ENCODE peak calls at places on chromosomes 6 and 20, in four cellular contexts. One of them, this sample, is unnamed.

GRCh38 chr20:48329676-48330644 is 497.8 kb downstream of the PREX1 start:
- DNase-seq in heart left ventricle: no peak
- DNase-seq in esophagus squamous epithelium: no peak
- DNase-seq in tibial nerve: no peak
- DNase-seq in this sample: no peak

GRCh38 chr20:49310695-49311094 is 32.8 kb upstream of the ZNFX1 start:
- DNase-seq in tibial nerve: no peak
- DNase-seq in heart left ventricle: no peak
- DNase-seq in esophagus squamous epithelium: no peak
- DNase-seq in this sample: no peak

GRCh38 chr6:107769053-107769658 is 55.0 kb downstream of the SCML4 start:
- DNase-seq in esophagus squamous epithelium: no peak
- DNase-seq in heart left ventricle: no peak
- DNase-seq in tibial nerve: no peak
- DNase-seq in this sample: no peak

GRCh38 chr6:167824591-167825041 is 2.1 kb upstream of the AFDN start:
- DNase-seq in heart left ventricle: no peak
- DNase-seq in esophagus squamous epithelium: no peak
- DNase-seq in tibial nerve: no peak
- DNase-seq in this sample: no peak

GRCh38 chr6:51349866-51350265 is 531.2 kb downstream of the TFAP2B start:
- DNase-seq in tibial nerve: no peak
- DNase-seq in esophagus squamous epithelium: no peak
- DNase-seq in heart left ventricle: no peak
- DNase-seq in this sample: no peak

GRCh38 chr6:110738899-110739365 is 76.3 kb downstream of the CDK19 start:
- DNase-seq in tibial nerve: no peak
- DNase-seq in esophagus squamous epithelium: no peak
- DNase-seq in heart left ventricle: no peak
- DNase-seq in this sample: peak

GRCh38 chr20:53386186-53386681 is 207.4 kb downstream of the ZNF217 start:
- DNase-seq in heart left ventricle: no peak
- DNase-seq in esophagus squamous epithelium: no peak
- DNase-seq in tibial nerve: no peak
- DNase-seq in this sample: no peak

GRCh38 chr6:4316867-4317400 is 181.6 kb upstream of the ECI2 start:
- DNase-seq in tibial nerve: no peak
- DNase-seq in esophagus squamous epithelium: no peak
- DNase-seq in heart left ventricle: peak
- DNase-seq in this sample: peak

GRCh38 chr6:28673800-28674671 is 148.4 kb downstream of the GPX5 start:
- DNase-seq in tibial nerve: no peak
- DNase-seq in esophagus squamous epithelium: no peak
- DNase-seq in heart left ventricle: no peak
- DNase-seq in this sample: no peak

GRCh38 chr6:74940211-74940610 is 265.6 kb downstream of the COL12A1 start:
- DNase-seq in esophagus squamous epithelium: no peak
- DNase-seq in tibial nerve: no peak
- DNase-seq in heart left ventricle: no peak
- DNase-seq in this sample: no peak

GRCh38 chr6:74942130-74942529 is 263.7 kb downstream of the COL12A1 start:
- DNase-seq in tibial nerve: no peak
- DNase-seq in esophagus squamous epithelium: no peak
- DNase-seq in heart left ventricle: no peak
- DNase-seq in this sample: no peak

GRCh38 chr6:74936886-74937285 is 269.0 kb downstream of the COL12A1 start:
- DNase-seq in esophagus squamous epithelium: no peak
- DNase-seq in tibial nerve: no peak
- DNase-seq in heart left ventricle: no peak
- DNase-seq in this sample: no peak

DNA sequence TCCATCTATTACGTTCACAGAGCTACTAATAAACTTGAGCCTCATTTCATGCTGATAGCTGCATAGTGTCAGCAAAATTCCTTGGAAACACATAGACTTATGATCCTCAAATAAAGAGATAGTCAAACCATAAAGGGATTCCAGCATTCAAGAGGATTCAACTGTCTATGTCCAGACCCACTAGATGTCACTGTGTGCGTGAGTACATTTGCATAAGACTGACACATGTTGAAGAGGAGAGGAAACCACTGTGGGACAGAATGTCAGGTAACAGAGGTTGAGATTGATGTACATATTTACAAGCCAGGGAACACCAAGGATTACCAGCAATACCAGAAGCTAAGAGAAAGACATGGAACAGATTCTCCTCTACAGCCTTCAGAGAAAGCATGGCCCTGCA is 266.5 kb downstream of the COL12A1 start:
- DNase-seq in esophagus squamous epithelium: no peak
- DNase-seq in heart left ventricle: no peak
- DNase-seq in tibial nerve: no peak
- DNase-seq in this sample: no peak
- TF ChIP-seq CTCF in esophagus squamous epithelium: no peak
- TF ChIP-seq CTCF in heart left ventricle: no peak
- TF ChIP-seq CTCF in tibial nerve: no peak
- TF ChIP-seq CTCF in this sample: no peak

GRCh38 chr6:82841309-82841708 is 224.3 kb downstream of the UBE3D start:
- DNase-seq in heart left ventricle: no peak
- DNase-seq in esophagus squamous epithelium: no peak
- DNase-seq in tibial nerve: no peak
- DNase-seq in this sample: no peak

GRCh38 chr6:82832811-82833210 is 232.8 kb downstream of the UBE3D start:
- DNase-seq in tibial nerve: no peak
- DNase-seq in esophagus squamous epithelium: no peak
- DNase-seq in heart left ventricle: no peak
- DNase-seq in this sample: no peak

GRCh38 chr6:82833481-82833880 is 232.2 kb downstream of the UBE3D start:
- DNase-seq in tibial nerve: no peak
- DNase-seq in heart left ventricle: no peak
- DNase-seq in esophagus squamous epithelium: no peak
- DNase-seq in this sample: no peak

GRCh38 chr6:82840571-82840970 is 225.1 kb downstream of the UBE3D start:
- DNase-seq in heart left ventricle: no peak
- DNase-seq in tibial nerve: no peak
- DNase-seq in esophagus squamous epithelium: no peak
- DNase-seq in this sample: no peak

DNA sequence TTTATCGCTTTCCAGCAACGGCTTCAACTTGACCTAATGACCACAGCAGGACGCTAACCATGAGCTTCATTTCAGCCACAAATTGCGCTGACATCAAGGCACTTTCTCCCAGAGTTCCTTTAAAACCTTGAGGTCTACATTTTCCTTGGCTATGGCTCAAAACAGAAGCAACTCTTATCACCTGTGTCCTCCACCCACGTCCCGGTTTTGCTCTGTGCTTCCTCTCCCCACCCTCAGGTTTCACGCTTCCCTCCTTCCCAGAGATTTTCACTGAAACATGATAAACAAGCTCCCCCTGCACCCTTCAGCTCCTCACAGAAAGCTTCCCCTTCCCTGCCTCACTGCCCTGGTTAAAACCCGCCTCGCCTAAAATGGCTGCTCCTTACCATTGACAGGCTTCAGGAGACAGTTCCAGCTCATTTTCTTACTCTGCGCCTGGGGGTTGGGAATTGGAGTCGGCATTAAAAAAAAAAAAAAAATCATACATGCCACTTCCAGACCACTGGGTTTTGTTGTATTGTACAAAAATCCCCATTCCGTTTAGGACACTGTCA is 229.5 kb downstream of the UBE3D start:
- DNase-seq in tibial nerve: no peak
- DNase-seq in heart left ventricle: no peak
- DNase-seq in esophagus squamous epithelium: no peak
- DNase-seq in this sample: no peak
- TF ChIP-seq POLR2A in tibial nerve: no peak
- TF ChIP-seq POLR2A in heart left ventricle: no peak
- TF ChIP-seq POLR2A in esophagus squamous epithelium: no peak
- TF ChIP-seq POLR2A in this sample: no peak

GRCh38 chr20:33261465-33261864 is 21.5 kb upstream of the BPIFB1 start:
- DNase-seq in esophagus squamous epithelium: no peak
- DNase-seq in heart left ventricle: no peak
- DNase-seq in tibial nerve: no peak
- DNase-seq in this sample: no peak

GRCh38 chr20:33267691-33268090 is 15.3 kb upstream of the BPIFB1 start:
- DNase-seq in esophagus squamous epithelium: no peak
- DNase-seq in heart left ventricle: no peak
- DNase-seq in tibial nerve: no peak
- DNase-seq in this sample: no peak

GRCh38 chr20:33259371-33259770 is 23.6 kb downstream of the BPIFA1 start:
- DNase-seq in heart left ventricle: no peak
- DNase-seq in tibial nerve: no peak
- DNase-seq in esophagus squamous epithelium: no peak
- DNase-seq in this sample: no peak

GRCh38 chr20:33263784-33264183 is 19.2 kb upstream of the BPIFB1 start:
- DNase-seq in tibial nerve: no peak
- DNase-seq in esophagus squamous epithelium: no peak
- DNase-seq in heart left ventricle: no peak
- DNase-seq in this sample: no peak

DNA sequence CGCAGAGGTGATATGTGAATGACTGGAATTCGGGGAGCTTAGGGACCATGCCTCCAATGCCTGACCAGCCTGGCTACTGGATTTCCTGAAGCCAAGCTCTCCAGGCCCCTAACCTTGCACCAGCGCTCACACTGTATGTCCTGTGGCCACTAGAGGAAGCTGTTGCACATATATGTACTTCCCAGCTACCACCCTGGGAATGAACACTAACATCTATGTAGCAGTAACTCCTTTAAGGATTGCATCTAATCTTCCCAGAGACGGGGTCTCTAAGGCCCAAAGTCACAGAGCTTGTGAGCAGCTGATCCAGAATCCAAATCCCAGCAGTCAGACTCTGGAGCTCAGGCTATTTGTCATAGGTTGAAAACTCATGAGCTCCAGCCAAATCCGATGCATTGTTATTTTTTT is 20.4 kb upstream of the BPIFB1 start:
- DNase-seq in tibial nerve: no peak
- DNase-seq in esophagus squamous epithelium: no peak
- DNase-seq in heart left ventricle: no peak
- DNase-seq in this sample: peak
- TF ChIP-seq CTCF in tibial nerve: peak
- TF ChIP-seq CTCF in esophagus squamous epithelium: peak
- TF ChIP-seq CTCF in heart left ventricle: peak
- TF ChIP-seq CTCF in this sample: peak

GRCh38 chr20:50376179-50376887 is 133.8 kb upstream of the PTPN1 start:
- DNase-seq in tibial nerve: no peak
- DNase-seq in heart left ventricle: no peak
- DNase-seq in esophagus squamous epithelium: no peak
- DNase-seq in this sample: no peak

GRCh38 chr20:50374541-50375078 is 135.6 kb upstream of the PTPN1 start:
- DNase-seq in heart left ventricle: no peak
- DNase-seq in esophagus squamous epithelium: no peak
- DNase-seq in tibial nerve: no peak
- DNase-seq in this sample: no peak

GRCh38 chr20:50378170-50379000 is 131.8 kb upstream of the PTPN1 start:
- DNase-seq in tibial nerve: no peak
- DNase-seq in esophagus squamous epithelium: no peak
- DNase-seq in heart left ventricle: no peak
- DNase-seq in this sample: no peak

GRCh38 chr20:50379049-50379990 is 130.9 kb upstream of the PTPN1 start:
- DNase-seq in tibial nerve: peak
- DNase-seq in esophagus squamous epithelium: peak
- DNase-seq in heart left ventricle: peak
- DNase-seq in this sample: peak

DNA sequence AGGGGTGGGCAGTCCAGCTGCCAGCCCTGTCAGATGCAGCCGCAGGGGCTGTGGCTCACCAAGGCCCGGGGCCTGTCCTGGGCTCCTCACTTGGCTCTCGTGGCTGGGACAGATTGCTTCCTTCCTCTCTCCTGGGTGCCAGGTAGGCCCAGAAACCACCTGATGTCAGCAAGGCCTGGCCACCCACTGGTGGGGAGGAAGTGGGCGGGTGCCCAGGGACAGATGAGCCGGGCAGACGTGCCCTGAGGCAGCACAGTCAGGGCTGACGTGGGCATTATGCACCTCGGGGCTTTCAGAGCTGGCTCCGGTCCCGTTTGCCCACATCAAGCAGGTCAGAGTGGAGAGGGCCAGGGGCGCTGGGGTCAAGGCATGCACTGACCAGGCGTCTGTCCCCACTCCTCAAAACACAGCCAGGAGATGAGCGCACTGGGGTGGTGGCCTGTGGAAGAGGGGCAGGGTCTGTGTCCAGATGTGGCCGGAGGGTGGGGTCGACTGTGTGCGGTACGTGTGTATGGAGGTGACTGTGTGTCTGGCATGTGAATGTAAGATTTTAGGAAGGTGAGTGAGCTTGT is 133.2 kb upstream of the PTPN1 start:
- DNase-seq in tibial nerve: no peak
- DNase-seq in esophagus squamous epithelium: no peak
- DNase-seq in heart left ventricle: no peak
- DNase-seq in this sample: no peak
- TF ChIP-seq POLR2A in tibial nerve: no peak
- TF ChIP-seq POLR2A in esophagus squamous epithelium: no peak
- TF ChIP-seq POLR2A in heart left ventricle: no peak
- TF ChIP-seq POLR2A in this sample: no peak

GRCh38 chr6:111805511-111806181 is 67.6 kb downstream of the FYN start:
- DNase-seq in tibial nerve: no peak
- DNase-seq in esophagus squamous epithelium: no peak
- DNase-seq in heart left ventricle: no peak
- DNase-seq in this sample: no peak

GRCh38 chr6:111803384-111803783 is 69.9 kb downstream of the FYN start:
- DNase-seq in esophagus squamous epithelium: no peak
- DNase-seq in heart left ventricle: no peak
- DNase-seq in tibial nerve: no peak
- DNase-seq in this sample: no peak

GRCh38 chr6:111803804-111804203 is 69.4 kb downstream of the FYN start:
- DNase-seq in esophagus squamous epithelium: no peak
- DNase-seq in tibial nerve: no peak
- DNase-seq in heart left ventricle: no peak
- DNase-seq in this sample: no peak

GRCh38 chr6:111802720-111803119 is 70.5 kb downstream of the FYN start:
- DNase-seq in tibial nerve: no peak
- DNase-seq in esophagus squamous epithelium: no peak
- DNase-seq in heart left ventricle: no peak
- DNase-seq in this sample: no peak

GRCh38 chr6:111804627-111805235 is 68.5 kb downstream of the FYN start:
- DNase-seq in esophagus squamous epithelium: no peak
- DNase-seq in heart left ventricle: no peak
- DNase-seq in tibial nerve: no peak
- DNase-seq in this sample: no peak
- TF ChIP-seq CTCF in esophagus squamous epithelium: no peak
- TF ChIP-seq CTCF in heart left ventricle: peak
- TF ChIP-seq CTCF in tibial nerve: peak
- TF ChIP-seq CTCF in this sample: no peak

This sample was measured in adrenal gland.